ENCODE peak calls at places on chromosomes 13 and 19, in five cellular contexts. P is Peyer's patch, Q is lower lobe of right lung, T is PC-3, D is heart right ventricle. L is an unnamed sample.
A peak's percentile ranks its signal among the peaks of the same experiment; 100 is the strongest.

GRCh38 chr13:20399515-20399914 is 126.1 kb downstream of the CRYL1 start:
- DNase-seq in D (no peak), T (no peak), Q (no peak), P (no peak), L (no peak)

GRCh38 chr19:12952488-12953455 is 4.3 kb downstream of the GADD45GIP1 start:
- DNase-seq in P (no peak), D (peak; percentile 35), T (peak; percentile 60), Q (no peak), L (no peak)

GRCh38 chr19:28505933-28506332 is 707.0 kb downstream of the UQCRFS1 start:
- DNase-seq in D (no peak), Q (no peak), T (no peak), P (no peak), L (no peak)

GRCh38 chr13:74129500-74130144 is 4.6 kb downstream of the KLF12 start:
- DNase-seq in T (peak; percentile 26), P (peak; percentile 34), Q (no peak), D (peak; percentile 12), L (no peak)

GRCh38 chr13:113053801-113054604 is 51.6 kb upstream of the F7 start:
- DNase-seq in P (no peak), T (no peak), Q (peak; percentile 28), D (no peak), L (peak; percentile 32)

GRCh38 chr13:96925466-96925865 is 68.8 kb downstream of the OXGR1 start:
- DNase-seq in P (no peak), D (no peak), Q (no peak), T (no peak), L (no peak)

GRCh38 chr13:26377038-26377437 is 123.1 kb downstream of the CDK8 start:
- DNase-seq in D (no peak), Q (no peak), P (no peak), T (peak; percentile 44), L (no peak)

GRCh38 chr19:12792048-12792852 is 964 bp downstream of the JUNB start:
- DNase-seq in Q (peak; percentile 90), P (peak; percentile 77), T (peak; percentile 79), D (peak; percentile 62), L (no peak)

GRCh38 chr13:112750570-112750969 is 60.7 kb downstream of the ATP11A start:
- DNase-seq in T (no peak), P (no peak), D (no peak), Q (no peak), L (no peak)

GRCh38 chr13:31595568-31595967 is 143.8 kb upstream of the RXFP2 start:
- DNase-seq in P (no peak), Q (no peak), D (peak; percentile 7), T (no peak), L (no peak)

GRCh38 chr19:18333680-18334079 is 6.7 kb upstream of the PGPEP1 start:
- DNase-seq in T (no peak), P (no peak), D (no peak), Q (no peak), L (no peak)

GRCh38 chr19:40466219-40467006 is at the start of gene SPTBN4:
- DNase-seq in D (peak; percentile 22), Q (peak; percentile 75), P (peak; percentile 29), T (no peak), L (no peak)

GRCh38 chr13:44884076-44884729 is 105.1 kb downstream of the NUFIP1 start:
- DNase-seq in T (peak; percentile 62), P (no peak), Q (no peak), D (no peak), L (no peak)

GRCh38 chr13:107715496-107715895 is 499.8 kb downstream of the LIG4 start:
- DNase-seq in T (no peak), Q (no peak), D (no peak), P (no peak), L (no peak)

GRCh38 chr13:66033924-66034323 is 1196.2 kb downstream of the PCDH9 start:
- DNase-seq in P (no peak), T (no peak), D (no peak), Q (no peak), L (no peak)

GRCh38 chr13:41503386-41503785 is 46.0 kb downstream of the RGCC start:
- DNase-seq in T (no peak), P (no peak), D (no peak), Q (no peak), L (no peak)

GRCh38 chr13:60169239-60170031 is 5.7 kb upstream of the DIAPH3 start:
- DNase-seq in Q (no peak), P (no peak), T (peak; percentile 12), D (no peak), L (no peak)

GRCh38 chr19:13149628-13150186 is 468 bp downstream of the STX10 start:
- DNase-seq in Q (peak; percentile 87), T (peak; percentile 48), P (peak; percentile 57), D (no peak), L (no peak)

GRCh38 chr19:13492128-13492527 is 14.2 kb downstream of the CACNA1A start:
- DNase-seq in P (no peak), T (peak; percentile 6), Q (no peak), D (no peak), L (no peak)

GRCh38 chr13:106369091-106369490 is 166.4 kb downstream of the EFNB2 start:
- DNase-seq in D (no peak), T (no peak), Q (no peak), P (no peak), L (no peak)

GRCh38 chr19:54523403-54523802 is 20.8 kb downstream of the LAIR2 start:
- DNase-seq in T (peak; percentile 88), P (no peak), Q (no peak), D (no peak), L (no peak)

GRCh38 chr19:39446365-39447084 is 1.1 kb downstream of the SUPT5H start:
- DNase-seq in Q (no peak), T (no peak), D (no peak), P (no peak), L (no peak)

GRCh38 chr13:46905249-46905648 is 8.4 kb upstream of the HTR2A start:
- DNase-seq in T (peak; percentile 55), P (no peak), D (no peak), Q (no peak), L (no peak)

GRCh38 chr13:31952641-31953380 is 78.8 kb upstream of the FRY start:
- DNase-seq in T (no peak), Q (no peak), P (no peak), D (no peak), L (no peak)

GRCh38 chr19:43738780-43739211 is 16.0 kb downstream of the SMG9 start:
- DNase-seq in T (no peak), Q (peak; percentile 71), D (no peak), P (no peak), L (no peak)

GRCh38 chr13:45341799-45342584 is 1.0 kb upstream of the TPT1 start:
- DNase-seq in Q (peak; percentile 71), P (no peak), T (peak; percentile 28), D (no peak), L (no peak)

GRCh38 chr19:38592940-38593339 is 24.8 kb downstream of the MAP4K1 start:
- DNase-seq in P (no peak), T (no peak), Q (no peak), D (no peak), L (no peak)

GRCh38 chr19:35294328-35294727 is 2.4 kb downstream of the MAG start:
- DNase-seq in P (no peak), T (no peak), D (no peak), Q (no peak), L (no peak)

GRCh38 chr13:27556109-27556508 is 64.2 kb downstream of the LNX2 start:
- DNase-seq in P (no peak), Q (no peak), T (peak; percentile 23), D (peak; percentile 12), L (no peak)

GRCh38 chr13:38176664-38177063 is 173.0 kb upstream of the UFM1 start:
- DNase-seq in T (no peak), Q (no peak), P (no peak), D (no peak), L (no peak)

GRCh38 chr13:38173403-38173802 is 176.2 kb upstream of the UFM1 start:
- DNase-seq in P (no peak), Q (no peak), T (no peak), D (no peak), L (no peak)
- H3K9me3 ChIP-seq in P (no peaks in the 10 kb centered on the region), Q (no peaks in the 10 kb centered on the region), T (no peaks in the 10 kb centered on the region), D (no peaks in the 10 kb centered on the region), L (no peaks in the 10 kb centered on the region)

DNA sequence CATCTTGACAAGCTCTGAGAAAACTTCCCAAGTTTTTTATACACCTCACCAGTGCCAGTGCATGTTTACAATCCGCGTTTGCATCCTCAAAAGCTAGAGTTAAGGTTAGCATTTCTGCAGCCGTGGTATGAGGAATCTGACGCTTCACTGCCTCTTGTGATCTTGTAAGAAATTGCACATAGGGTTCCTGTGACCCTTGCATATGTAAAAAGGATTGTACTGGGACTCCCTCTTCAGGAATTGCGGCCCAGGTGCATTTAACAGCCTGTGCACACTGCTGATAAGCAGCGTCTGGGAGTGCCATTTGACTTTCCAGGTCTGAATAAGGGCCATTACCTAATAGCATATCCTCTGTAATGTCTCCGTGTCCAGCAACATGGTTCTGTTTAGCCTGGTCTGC is 15.3 kb downstream of the FPR3 start:
- DNase-seq in Q (no peak), D (no peak), T (peak; percentile 71), P (no peak), L (no peak)
- H3K9me3 ChIP-seq in Q (no peaks in the 10 kb centered on the region), D (no peaks in the 10 kb centered on the region), T (no peaks in the 10 kb centered on the region), P (no peaks in the 10 kb centered on the region), L (no peaks in the 10 kb centered on the region)

GRCh38 chr19:1668339-1669123 is 16.1 kb upstream of the TCF3 start:
- DNase-seq in Q (peak; percentile 35), D (no peak), T (no peak), P (peak; percentile 68), L (peak; percentile 52)

GRCh38 chr19:1668048-1668338 is 15.6 kb upstream of the TCF3 start:
- DNase-seq in P (no peak), D (no peak), Q (no peak), T (no peak), L (no peak)

GRCh38 chr19:1663854-1664253 is 11.4 kb upstream of the TCF3 start:
- DNase-seq in D (no peak), Q (no peak), P (peak; percentile 30), T (no peak), L (no peak)

GRCh38 chr19:1661995-1662394 is 9.6 kb upstream of the TCF3 start:
- DNase-seq in Q (no peak), T (no peak), D (no peak), P (no peak), L (no peak)

DNA sequence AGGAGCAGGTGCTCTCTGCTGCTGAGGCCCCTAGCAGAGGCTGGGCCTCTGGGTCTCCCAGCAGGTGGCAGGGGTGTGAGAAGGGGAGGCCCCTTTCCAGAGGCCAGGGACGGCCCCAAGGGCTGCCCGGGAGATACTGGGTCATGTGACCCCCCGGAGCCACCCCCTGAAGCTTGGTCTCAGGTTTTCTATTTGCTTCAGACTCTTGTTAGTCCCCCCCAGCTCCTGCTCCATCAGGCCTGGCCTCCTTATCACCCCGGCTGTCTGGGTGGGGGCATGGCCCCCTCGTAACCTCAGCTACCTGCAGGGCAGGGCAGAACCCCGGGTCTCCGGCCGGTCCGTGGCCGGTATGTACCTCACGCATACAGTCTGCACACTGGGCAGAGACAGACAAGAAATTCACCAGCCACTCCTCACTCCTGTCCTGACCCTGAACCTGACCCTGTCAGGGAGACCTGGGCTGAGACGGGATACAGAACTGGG is 13.2 kb upstream of the TCF3 start:
- DNase-seq in D (no peak), P (peak; percentile 51), T (no peak), Q (no peak), L (no peak)
- H3K9me3 ChIP-seq in D (no peaks in the 10 kb centered on the region), P (no peaks in the 10 kb centered on the region), T (no peaks in the 10 kb centered on the region), Q (no peaks in the 10 kb centered on the region), L (no peaks in the 10 kb centered on the region)

DNA sequence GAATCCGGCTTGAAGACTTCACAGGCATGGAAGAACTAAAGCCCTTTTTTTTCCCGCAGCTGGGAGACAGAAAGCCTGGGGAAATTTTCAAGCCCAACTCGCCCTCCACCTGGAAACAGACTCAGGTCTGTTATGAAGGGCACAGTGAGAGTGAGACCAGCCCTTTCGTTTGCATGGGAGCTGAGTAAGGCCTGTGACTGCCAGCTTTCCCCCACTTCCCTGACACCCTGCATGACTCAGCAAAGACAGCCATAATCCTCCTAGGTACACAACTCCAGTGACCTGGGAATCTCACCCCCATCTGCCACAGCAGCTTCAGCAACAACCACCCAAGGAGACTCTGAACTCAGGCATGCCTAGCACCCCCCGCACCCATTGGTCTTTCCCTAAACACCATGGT is 87.6 kb upstream of the ZNF91 start:
- DNase-seq in Q (no peak), D (no peak), P (no peak), T (peak; percentile 69), L (no peak)
- H3K9me3 ChIP-seq in Q (no peaks in the 10 kb centered on the region), D (no peaks in the 10 kb centered on the region), P (no peaks in the 10 kb centered on the region), T (no peaks in the 10 kb centered on the region), L (no peaks in the 10 kb centered on the region)